ENCODE peak calls at places on chromosomes 16 and 17, in seven cellular contexts. L is pancreas, E is ascending aorta, P is cardiac muscle cell, J is uterus, Q is heart right ventricle, B is PC-9. U is an unnamed sample.

GRCh38 chr16:19804538-19805323 is 79.9 kb downstream of the GPRC5B start:
- DNase-seq in L (peak; percentile 83), P (no peak), Q (peak; percentile 90), J (no peak), E (peak; percentile 14), B (peak; percentile 83), U (peak; percentile 59)

GRCh38 chr17:3879181-3879580 is 13.7 kb downstream of the CAMKK1 start:
- DNase-seq in L (no peak), J (no peak), B (no peak), P (peak; percentile 52), Q (peak; percentile 37), E (no peak), U (no peak)

GRCh38 chr16:80591071-80591935 is 50.5 kb downstream of the DYNLRB2 start:
- DNase-seq in B (no peak), J (no peak), P (no peak), E (no peak), Q (no peak), L (no peak), U (no peak)

GRCh38 chr17:61597606-61598005 is 6.6 kb upstream of the NACA2 start:
- DNase-seq in E (no peak), P (no peak), Q (no peak), J (no peak), L (no peak), B (no peak), U (no peak)

GRCh38 chr17:47840742-47841487 is at the start of gene SCRN2:
- DNase-seq in J (peak; percentile 94), Q (peak; percentile 91), L (peak; percentile 89), P (peak; percentile 95), B (peak; percentile 95), E (peak; percentile 30), U (peak; percentile 93)

GRCh38 chr17:81519284-81520020 is 6.9 kb upstream of the ACTG1 start:
- DNase-seq in J (peak; percentile 47), L (peak; percentile 88), P (peak; percentile 53), B (peak; percentile 96), E (no peak), Q (no peak), U (peak; percentile 48)

GRCh38 chr16:86563489-86564345 is 2.9 kb upstream of the FOXC2 start:
- DNase-seq in B (peak; percentile 82), J (peak; percentile 83), P (peak; percentile 95), Q (peak; percentile 89), L (peak; percentile 78), E (peak; percentile 70), U (peak; percentile 85)

GRCh38 chr16:68992521-68992920 is 112.9 kb upstream of the HAS3 start:
- DNase-seq in E (no peak), J (no peak), L (no peak), B (peak; percentile 33), Q (no peak), P (no peak), U (no peak)

GRCh38 chr17:1398900-1399299 is 1.1 kb downstream of the YWHAE start:
- DNase-seq in J (no peak), P (peak; percentile 25), B (no peak), E (no peak), Q (no peak), L (no peak), U (no peak)

GRCh38 chr16:52446076-52446475 is 100.9 kb downstream of the TOX3 start:
- DNase-seq in L (no peak), P (no peak), E (no peak), Q (no peak), J (no peak), B (no peak), U (no peak)

GRCh38 chr16:67430504-67431076 is 331 bp upstream of the HSD11B2 start:
- DNase-seq in L (peak; percentile 56), E (no peak), P (peak; percentile 41), J (peak; percentile 60), Q (no peak), B (peak; percentile 54), U (peak; percentile 87)
- H3K4me3 ChIP-seq in L (peak overlapping the region; percentile 30), E (peak overlapping the region; percentile 57), P (peak overlapping the region; percentile 28), J (peak overlapping the region; percentile 42), Q (peak overlapping the region; percentile 42), B (peak overlapping the region; percentile 64), U (peak overlapping the region; percentile 51)

GRCh38 chr17:78573955-78574354 is 3.2 kb downstream of the DNAH17 start:
- DNase-seq in L (no peak), Q (no peak), P (no peak), B (no peak), E (no peak), J (no peak), U (no peak)

GRCh38 chr17:78576389-78577112 is 645 bp downstream of the DNAH17 start:
- DNase-seq in J (no peak), Q (peak; percentile 43), L (no peak), P (no peak), E (no peak), B (no peak), U (no peak)

GRCh38 chr17:78575899-78576298 is 1.3 kb downstream of the DNAH17 start:
- DNase-seq in L (no peak), P (no peak), E (no peak), Q (no peak), B (no peak), J (no peak), U (no peak)

GRCh38 chr17:78577296-78577695 is at the start of gene DNAH17:
- DNase-seq in L (no peak), J (no peak), B (no peak), P (no peak), Q (no peak), E (no peak), U (no peak)

DNA sequence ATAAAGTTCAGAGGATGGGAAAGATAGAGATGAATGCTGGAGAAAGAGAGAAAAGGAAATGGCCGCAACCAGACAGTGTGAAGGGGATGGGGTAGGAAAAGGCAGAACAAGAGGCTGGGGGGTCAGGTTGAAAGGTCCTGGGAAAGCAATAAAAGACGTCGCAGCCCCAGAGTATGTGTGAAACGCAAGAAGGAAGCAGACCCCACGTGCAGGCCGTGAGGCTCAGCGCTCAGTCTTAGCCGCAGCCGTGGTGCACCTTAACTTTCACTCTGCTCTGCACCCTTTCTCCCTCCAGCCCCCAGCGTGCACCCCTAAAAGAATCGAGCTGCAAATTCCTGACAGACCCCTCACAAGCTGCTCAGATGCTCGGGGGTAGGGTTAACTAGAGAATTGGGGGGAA is 1.9 kb downstream of the DNAH17 start:
- DNase-seq in E (no peak), L (no peak), B (no peak), Q (no peak), J (no peak), P (no peak), U (no peak)
- H3K4me1 ChIP-seq in E (no peaks in the 10 kb centered on the region), L (no peaks in the 10 kb centered on the region), B (no peaks in the 10 kb centered on the region), Q (no peaks in the 10 kb centered on the region), J (no peaks in the 10 kb centered on the region), P (no peaks in the 10 kb centered on the region), U (no peaks in the 10 kb centered on the region)

DNA sequence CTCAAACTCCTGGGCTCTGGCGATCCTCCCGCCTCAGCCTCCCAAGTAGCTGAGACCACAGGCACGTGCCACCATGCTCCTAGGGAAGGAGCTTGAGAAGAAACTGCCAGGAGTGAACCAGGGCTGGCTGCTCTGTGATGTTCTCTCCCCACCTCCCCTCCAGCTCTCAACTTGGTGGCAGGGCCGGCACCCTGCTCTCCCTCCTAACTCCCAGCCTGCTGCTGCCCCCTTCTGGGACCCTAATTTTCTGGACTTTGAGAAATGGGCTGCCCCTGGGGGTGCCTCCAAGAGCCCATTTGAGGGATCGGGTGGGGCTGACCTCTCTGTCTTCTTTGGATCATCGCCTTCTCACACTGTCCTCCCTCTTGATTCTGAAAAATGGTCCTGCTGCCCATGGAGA is 14.9 kb upstream of the STAT3 start:
- DNase-seq in L (no peak), Q (no peak), B (no peak), P (peak; percentile 49), J (no peak), E (no peak), U (peak; percentile 48)
- TF ChIP-seq CTCF in L (no peak), Q (peak; percentile 32), B (no peak), P (peak; percentile 18), J (no peak), E (peak; percentile 27), U (peak; percentile 27)

GRCh38 chr17:19381741-19382444 is 3.6 kb downstream of the MAPK7 start:
- DNase-seq in E (no peak), L (no peak), J (no peak), B (no peak), Q (no peak), P (no peak), U (peak; percentile 24)

GRCh38 chr17:19382581-19383444 is 4.2 kb downstream of the MFAP4 start:
- DNase-seq in L (no peak), J (no peak), P (no peak), Q (no peak), B (no peak), E (no peak), U (peak; percentile 41)

GRCh38 chr17:19386276-19386863 is 620 bp downstream of the MFAP4 start:
- DNase-seq in E (no peak), P (no peak), Q (no peak), J (peak; percentile 82), L (no peak), B (no peak), U (peak; percentile 53)

GRCh38 chr17:19384723-19385391 is 2.1 kb downstream of the MFAP4 start:
- DNase-seq in L (no peak), B (no peak), P (no peak), E (peak; percentile 59), J (peak; percentile 95), Q (peak; percentile 82), U (no peak)

GRCh38 chr17:19383681-19384470 is 3.1 kb downstream of the MFAP4 start:
- DNase-seq in L (no peak), P (no peak), B (no peak), E (no peak), J (peak; percentile 51), Q (no peak), U (peak; percentile 44)
- H3K4me3 ChIP-seq in L (no peak overlapping the region), P (no peak overlapping the region), B (no peak overlapping the region), E (no peak overlapping the region), J (no peak overlapping the region), Q (no peak overlapping the region), U (no peak overlapping the region)

DNA sequence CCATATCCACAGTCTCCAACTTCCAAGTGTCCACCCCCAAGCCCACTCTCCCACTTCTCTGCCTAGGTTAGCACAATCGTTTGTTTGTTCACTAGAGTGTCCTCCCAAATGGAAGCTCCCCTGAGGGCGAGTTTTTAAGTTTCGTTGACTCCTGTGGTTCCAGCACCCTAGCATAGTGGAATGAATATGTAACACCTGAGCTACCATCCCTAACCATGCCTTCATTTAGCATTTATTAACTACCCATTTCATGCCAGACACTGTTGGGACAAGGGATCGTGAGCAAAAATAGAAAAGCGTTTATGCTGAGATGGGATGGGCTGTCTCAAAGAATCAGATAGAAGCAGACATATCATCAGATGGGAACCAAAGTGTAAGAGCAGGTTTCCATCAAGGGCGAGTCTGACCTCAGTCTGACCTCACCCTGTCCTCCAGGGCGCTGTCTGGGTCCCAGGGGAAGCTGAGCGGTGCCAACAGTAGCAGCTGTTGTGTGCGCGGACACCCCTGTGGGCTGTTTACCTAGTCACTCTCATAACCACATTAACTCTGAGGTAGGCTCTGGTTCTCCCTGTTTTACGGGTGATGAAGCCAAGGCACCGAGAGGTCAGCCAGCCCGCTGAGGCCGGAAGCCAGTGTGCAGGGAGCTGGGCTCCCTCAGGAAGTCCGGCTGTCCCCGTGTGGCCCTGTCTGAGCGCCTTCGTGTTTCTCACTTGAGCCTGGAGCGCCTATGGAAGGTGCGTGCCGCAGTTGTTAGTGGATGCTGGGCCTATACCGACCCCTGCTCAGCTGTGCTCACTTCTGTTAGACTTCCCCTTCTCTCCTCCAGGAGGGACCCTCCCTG is 6.2 kb downstream of the CNP start:
- DNase-seq in E (no peak), P (no peak), L (peak; percentile 82), Q (peak; percentile 49), J (no peak), B (peak; percentile 81), U (peak; percentile 79)
- H3K4me1 ChIP-seq in E (no peaks in the 10 kb centered on the region), P (no peaks in the 10 kb centered on the region), L (peaks cover 21% of the 10 kb centered on the region), Q (peaks cover 23% of the 10 kb centered on the region), J (no peaks in the 10 kb centered on the region), B (peaks cover 25% of the 10 kb centered on the region), U (peaks cover 30% of the 10 kb centered on the region)

U was measured in right lobe of liver.